ENCODE peak calls at places on chromosomes 3 and 15, in four cellular contexts. B is head of caudate nucleus, L is amniotic stem cell, S is foreskin keratinocyte. M is an unnamed sample.

GRCh38 chr15:22888120-22888859 is 49.8 kb downstream of the NIPA2 start:
- DNase-seq in L (peak; percentile 90), S (peak; percentile 63), B (no peak), M (peak; percentile 64)

GRCh38 chr15:65212097-65212496 is 824 bp upstream of the CILP start:
- DNase-seq in B (no peak), S (no peak), L (no peak), M (peak; percentile 35)

GRCh38 chr3:35028157-35028556 is 611.2 kb upstream of the ARPP21 start:
- DNase-seq in S (no peak), L (no peak), B (no peak), M (no peak)

GRCh38 chr3:192916455-192917257 is 1.0 kb downstream of the MB21D2 start:
- DNase-seq in B (peak; percentile 69), L (peak; percentile 77), S (peak; percentile 56), M (peak; percentile 73)

GRCh38 chr3:158727499-158728377 is 4.5 kb downstream of the RARRES1 start:
- DNase-seq in L (peak; percentile 61), B (no peak), S (no peak), M (peak; percentile 52)

GRCh38 chr3:11514191-11514770 is 129.4 kb downstream of the VGLL4 start:
- DNase-seq in L (peak; percentile 84), S (no peak), B (no peak), M (no peak)

GRCh38 chr15:77840962-77841361 is 208.2 kb upstream of the LINGO1 start:
- DNase-seq in B (peak; percentile 10), L (peak; percentile 18), S (peak; percentile 59), M (peak; percentile 37)

GRCh38 chr15:78179286-78179840 is 30.2 kb downstream of the IDH3A start:
- DNase-seq in L (no peak), B (no peak), S (no peak), M (no peak)

GRCh38 chr3:45088543-45088942 is 57.6 kb downstream of the CDCP1 start:
- DNase-seq in L (no peak), B (no peak), S (peak; percentile 78), M (no peak)

GRCh38 chr3:64260391-64260790 is 35.1 kb upstream of the PRICKLE2 start:
- DNase-seq in L (no peak), B (no peak), S (no peak), M (no peak)

GRCh38 chr3:18401298-18401961 is 23.7 kb downstream of the SATB1 start:
- DNase-seq in L (no peak), S (no peak), B (no peak), M (no peak)

GRCh38 chr3:170363471-170363994 is 6.0 kb downstream of the SKIL start:
- DNase-seq in B (no peak), S (no peak), L (no peak), M (no peak)

GRCh38 chr3:13494463-13495350 is 14.6 kb downstream of the HDAC11 start:
- DNase-seq in S (no peak), L (no peak), B (peak; percentile 91), M (no peak)

GRCh38 chr15:78437107-78437761 is 782 bp upstream of the IREB2 start:
- DNase-seq in B (no peak), L (no peak), S (no peak), M (no peak)

GRCh38 chr3:24830230-24831152 is 335.8 kb upstream of the THRB start:
- DNase-seq in S (no peak), B (peak; percentile 49), L (no peak), M (no peak)

GRCh38 chr3:73813291-73813977 is 188.7 kb upstream of the PDZRN3 start:
- DNase-seq in B (no peak), L (no peak), S (no peak), M (no peak)

GRCh38 chr15:62165029-62165792 is at the start of gene C2CD4B:
- DNase-seq in B (no peak), S (no peak), L (no peak), M (no peak)

GRCh38 chr3:97347780-97348179 is 416.8 kb upstream of the ARL6 start:
- DNase-seq in S (no peak), L (no peak), B (no peak), M (no peak)

GRCh38 chr3:28989646-28990089 is 291.2 kb upstream of the RBMS3 start:
- DNase-seq in S (no peak), B (no peak), L (no peak), M (no peak)

GRCh38 chr3:71104586-71104985 is 478.9 kb downstream of the FOXP1 start:
- DNase-seq in S (no peak), L (no peak), B (no peak), M (no peak)